ENCODE peak calls at places on chromosomes 6 and 20, in six cellular contexts. X, K, A, F, D and Q are unnamed samples.

GRCh38 chr20:36340593-36340990 is 34.5 kb downstream of the DLGAP4 start:
- DNase-seq in X (no peak), K (no peak), A (no peak), F (no peak), D (no peak), Q (no peak)

GRCh38 chr6:19327684-19328083 is 509.5 kb upstream of the ID4 start:
- DNase-seq in X (no peak), K (no peak), A (no peak), F (no peak), D (no peak), Q (no peak)

GRCh38 chr6:13512900-13513299 is 25.5 kb upstream of the GFOD1 start:
- DNase-seq in X (no peak), K (no peak), A (no peak), F (no peak), D (no peak), Q (no peak)

GRCh38 chr6:108546079-108547049 is 14.4 kb upstream of the FOXO3 start:
- DNase-seq in X (no peak), K (no peak), A (no peak), F (no peak), D (no peak), Q (no peak)

GRCh38 chr20:31840906-31841816 is 4.2 kb downstream of the FOXS1 start:
- DNase-seq in X (no peak), K (no peak), A (no peak), F (no peak), D (no peak), Q (no peak)

GRCh38 chr6:166743415-166743814 is 116.4 kb upstream of the RPS6KA2 start:
- DNase-seq in X (no peak), K (no peak), A (peak), F (no peak), D (no peak), Q (no peak)

GRCh38 chr20:52160805-52161204 is 30.8 kb downstream of the ZFP64 start:
- DNase-seq in X (no peak), K (no peak), A (no peak), F (no peak), D (no peak), Q (peak)

GRCh38 chr20:62875419-62876355 is 14.1 kb upstream of the TCFL5 start:
- DNase-seq in X (peak), K (peak), A (peak), F (peak), D (no peak), Q (peak)

GRCh38 chr20:48738399-48739304 is 89.1 kb downstream of the PREX1 start:
- DNase-seq in X (no peak), K (no peak), A (no peak), F (no peak), D (no peak), Q (no peak)

GRCh38 chr6:72788188-72788587 is 166.3 kb downstream of the KCNQ5 start:
- DNase-seq in X (no peak), K (no peak), A (no peak), F (no peak), D (peak), Q (peak)

GRCh38 chr20:32970115-32970972 is 33.9 kb downstream of the SUN5 start:
- DNase-seq in X (no peak), K (no peak), A (peak), F (peak), D (no peak), Q (no peak)

GRCh38 chr6:4664117-4664626 is 112.0 kb upstream of the CDYL start:
- DNase-seq in X (peak), K (no peak), A (peak), F (no peak), D (no peak), Q (no peak)

GRCh38 chr6:11858439-11858838 is 79.8 kb upstream of the ADTRP start:
- DNase-seq in X (no peak), K (no peak), A (no peak), F (no peak), D (no peak), Q (no peak)

GRCh38 chr20:57429579-57430202 is 38.5 kb downstream of the RBM38 start:
- DNase-seq in X (no peak), K (no peak), A (no peak), F (no peak), D (no peak), Q (peak)

GRCh38 chr6:30741789-30742315 is 635 bp downstream of the FLOT1 start:
- DNase-seq in X (no peak), K (no peak), A (no peak), F (no peak), D (no peak), Q (no peak)

GRCh38 chr20:34175072-34175471 is 63.0 kb upstream of the EIF2S2 start:
- DNase-seq in X (no peak), K (no peak), A (no peak), F (no peak), D (no peak), Q (no peak)

GRCh38 chr6:19312291-19312978 is 524.7 kb upstream of the ID4 start:
- DNase-seq in X (no peak), K (peak), A (no peak), F (peak), D (no peak), Q (no peak)

GRCh38 chr20:2108987-2109386 is 7.4 kb downstream of the STK35 start:
- DNase-seq in X (no peak), K (no peak), A (no peak), F (no peak), D (no peak), Q (peak)

GRCh38 chr6:33949877-33950831 is 146.4 kb upstream of the MLN start:
- DNase-seq in X (no peak), K (peak), A (no peak), F (no peak), D (no peak), Q (no peak)

GRCh38 chr6:147416622-147417021 is 91.9 kb upstream of the SAMD5 start:
- DNase-seq in X (no peak), K (no peak), A (no peak), F (no peak), D (no peak), Q (no peak)

GRCh38 chr20:56540415-56540814 is 7.4 kb downstream of the FAM209B start:
- DNase-seq in X (no peak), K (no peak), A (no peak), F (no peak), D (no peak), Q (no peak)

GRCh38 chr6:129253731-129254130 is 370.8 kb downstream of the LAMA2 start:
- DNase-seq in X (no peak), K (no peak), A (no peak), F (no peak), D (no peak), Q (no peak)

GRCh38 chr6:140064371-140064770 is 689.9 kb upstream of the CITED2 start:
- DNase-seq in X (no peak), K (no peak), A (no peak), F (no peak), D (no peak), Q (no peak)

GRCh38 chr20:61435823-61436220 is 183.8 kb downstream of the CDH4 start:
- DNase-seq in X (no peak), K (no peak), A (no peak), F (no peak), D (no peak), Q (peak)

GRCh38 chr20:34573541-34573940 is 15.0 kb downstream of the MAP1LC3A start:
- DNase-seq in X (no peak), K (no peak), A (peak), F (no peak), D (no peak), Q (no peak)

GRCh38 chr6:30075987-30076311 is 380 bp upstream of the RNF39 start:
- DNase-seq in X (no peak), K (no peak), A (no peak), F (peak), D (peak), Q (peak)

GRCh38 chr6:147603392-147604081 is 95.0 kb downstream of the SAMD5 start:
- DNase-seq in X (no peak), K (no peak), A (no peak), F (no peak), D (no peak), Q (no peak)

GRCh38 chr6:25389501-25389900 is 110.3 kb downstream of the CARMIL1 start:
- DNase-seq in X (no peak), K (no peak), A (no peak), F (no peak), D (peak), Q (peak)

GRCh38 chr20:52313335-52313963 is 121.9 kb upstream of the ZFP64 start:
- DNase-seq in X (no peak), K (peak), A (no peak), F (peak), D (no peak), Q (peak)

GRCh38 chr20:10922521-10922920 is 248.7 kb upstream of the JAG1 start:
- DNase-seq in X (no peak), K (no peak), A (no peak), F (no peak), D (no peak), Q (no peak)
- H3K27ac ChIP-seq in X (no peak), K (no peak), A (peak), F (no peak), D (peak), Q (no peak)

GRCh38 chr6:8506123-8506522 is 70.8 kb upstream of the SLC35B3 start:
- DNase-seq in X (no peak), K (peak), A (no peak), F (no peak), D (no peak), Q (no peak)
- TF ChIP-seq CTCF in X (no peak), K (no peak), A (no peak), F (no peak), D (no peak), Q (no peak)

DNA sequence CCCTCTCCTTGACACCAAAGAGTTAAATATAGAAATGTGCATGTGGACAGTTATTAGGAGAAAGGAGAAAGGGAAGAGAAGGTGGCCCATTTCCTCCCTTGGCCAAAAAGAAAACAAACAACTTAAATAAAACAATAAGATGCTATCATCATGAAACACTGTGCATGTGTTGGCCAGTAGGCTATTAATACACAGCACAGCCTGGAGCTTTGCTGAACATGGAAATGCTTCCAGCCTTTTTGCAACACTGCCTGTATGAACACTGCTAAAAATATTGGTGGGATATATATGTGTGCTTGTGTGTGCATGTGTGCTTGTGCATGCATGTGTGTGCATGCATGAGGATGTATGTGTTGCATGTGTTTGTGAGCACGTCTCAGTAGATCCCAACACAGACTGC is 100.4 kb downstream of the LY86 start:
- DNase-seq in X (no peak), K (no peak), A (no peak), F (no peak), D (no peak), Q (no peak)
- H3K27ac ChIP-seq in X (peak), K (no peak), A (peak), F (no peak), D (peak), Q (peak)

DNA sequence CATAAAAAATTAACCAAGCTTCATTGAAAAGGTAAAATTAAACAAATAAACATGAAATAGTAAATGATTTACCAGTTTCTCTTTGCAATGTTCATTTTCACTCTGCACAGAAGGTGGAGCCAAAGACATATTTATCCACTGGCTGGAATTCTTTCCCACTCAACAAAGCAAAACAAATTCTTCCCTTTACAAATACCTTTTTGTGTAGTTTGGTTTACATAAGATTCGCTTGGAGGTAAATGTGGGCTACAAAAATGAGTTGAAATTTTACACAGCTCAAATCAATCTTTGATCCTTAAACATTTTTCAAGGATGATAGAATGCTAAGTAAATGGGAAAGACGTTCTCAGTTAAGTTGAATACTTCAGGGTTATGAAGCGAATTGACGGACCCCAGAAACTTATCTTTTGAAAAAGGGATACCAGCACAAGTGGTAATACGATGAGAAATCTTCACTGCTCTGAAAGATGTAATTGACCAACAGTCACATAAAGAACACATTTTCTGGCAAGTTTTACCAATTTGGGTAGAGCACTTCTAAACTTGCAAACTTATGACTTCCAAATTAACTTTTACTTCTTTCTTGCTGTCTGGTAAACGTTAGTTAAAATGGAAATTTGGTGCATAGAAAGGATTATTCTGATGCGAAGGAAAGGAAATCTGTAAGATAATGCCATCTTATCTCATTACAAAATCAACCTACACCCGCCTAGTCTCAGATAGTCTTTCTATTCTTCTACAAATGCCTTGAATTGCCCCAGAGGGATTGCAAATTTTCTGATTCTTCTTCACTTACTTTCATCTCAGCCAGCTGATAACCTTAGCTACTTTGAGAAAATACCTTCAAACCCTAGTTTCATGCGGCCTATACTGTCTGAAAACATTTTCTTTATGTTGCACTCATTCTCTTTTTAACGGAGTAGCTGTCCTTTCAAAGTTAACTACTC is 4.7 kb upstream of the GJA1 start:
- DNase-seq in X (no peak), K (peak), A (no peak), F (no peak), D (no peak), Q (peak)
- TF ChIP-seq CTCF in X (peak), K (peak), A (peak), F (peak), D (no peak), Q (peak)